ENCODE peak calls at places on chromosomes 16 and 17, in nine cellular contexts. F, M, Y, I, H, W, R, C and V are unnamed samples.

GRCh38 chr16:57235128-57236092 is 9.6 kb upstream of the ARL2BP start:
- DNase-seq in C (peak), H (no peak), M (no peak), I (peak), F (no peak), W (no peak), R (no peak), Y (peak), V (peak)

GRCh38 chr16:23835390-23836077 is at the start of gene PRKCB:
- DNase-seq in R (peak), Y (peak), F (peak), C (no peak), H (peak), M (peak), I (no peak), W (peak), V (peak)

GRCh38 chr16:84806256-84806889 is 13.4 kb upstream of the CRISPLD2 start:
- DNase-seq in W (no peak), F (no peak), M (no peak), R (no peak), Y (peak), H (no peak), C (no peak), I (peak), V (peak)

GRCh38 chr17:16973760-16974540 is 2.0 kb upstream of the TNFRSF13B start:
- DNase-seq in C (no peak), Y (no peak), W (no peak), F (no peak), I (no peak), H (no peak), M (no peak), R (no peak), V (no peak)

GRCh38 chr17:15090533-15090932 is 174.6 kb downstream of the PMP22 start:
- DNase-seq in H (no peak), I (no peak), M (no peak), R (no peak), F (no peak), C (no peak), Y (no peak), W (no peak), V (no peak)

GRCh38 chr17:79420318-79421243 is 190.3 kb downstream of the RBFOX3 start:
- DNase-seq in Y (peak), C (no peak), R (no peak), F (no peak), I (no peak), M (no peak), H (no peak), W (no peak), V (peak)

GRCh38 chr17:72357764-72358365 is 237.0 kb downstream of the SOX9 start:
- DNase-seq in R (no peak), F (no peak), H (no peak), M (no peak), C (no peak), Y (no peak), I (no peak), W (no peak), V (no peak)

GRCh38 chr17:42017866-42018200 is 594 bp upstream of the DNAJC7 start:
- DNase-seq in H (no peak), R (no peak), F (no peak), W (no peak), Y (no peak), M (no peak), I (no peak), C (no peak), V (no peak)

GRCh38 chr17:57245786-57246185 is 10.5 kb upstream of the MSI2 start:
- DNase-seq in R (no peak), Y (no peak), F (no peak), M (no peak), C (no peak), W (no peak), I (no peak), H (no peak), V (no peak)

GRCh38 chr16:65525743-65526142 is 403.9 kb upstream of the CDH11 start:
- DNase-seq in R (no peak), F (no peak), H (no peak), C (no peak), W (no peak), M (no peak), I (no peak), Y (no peak), V (no peak)

GRCh38 chr17:9935408-9935807 is 30.3 kb upstream of the RCVRN start:
- DNase-seq in W (no peak), F (no peak), R (no peak), H (peak), C (no peak), I (no peak), Y (peak), M (no peak), V (no peak)

GRCh38 chr16:57526498-57526897 is 9.9 kb downstream of the CCDC102A start:
- DNase-seq in M (no peak), I (no peak), Y (no peak), W (no peak), H (no peak), C (no peak), R (no peak), F (no peak), V (no peak)